ENCODE peak calls at places on chromosomes 16 and 17, in nine cellular contexts. I is Caco-2; Q is neural progenitor cell; D is thoracic aorta; R is body of pancreas; M is epithelial cell of esophagus; H is CD4-positive, alpha-beta T cell; Y is nephron progenitor cell; C is bronchial epithelial cell. E is an unnamed sample.

GRCh38 chr16:87698676-87699179 is 67.1 kb downstream of the KLHDC4 start:
- DNase-seq in C (no peak), H (no peak), R (no peak), M (no peak), D (no peak), Q (no peak), Y (no peak), I (no peak), E (no peak)

GRCh38 chr17:82320956-82321927 is 3.8 kb upstream of the CD7 start:
- DNase-seq in R (peak; percentile 48), C (no peak), I (no peak), Q (peak; percentile 63), M (peak; percentile 24), H (peak; percentile 50), Y (peak; percentile 68), D (no peak), E (no peak)

GRCh38 chr17:59830007-59830630 is 62.6 kb downstream of the TUBD1 start:
- DNase-seq in Y (no peak), R (no peak), H (no peak), I (no peak), Q (no peak), M (peak; percentile 61), D (no peak), C (peak; percentile 67), E (no peak)

GRCh38 chr16:69482410-69482951 is 58.1 kb downstream of the CYB5B start:
- DNase-seq in R (no peak), Y (no peak), H (no peak), Q (peak; percentile 15), I (peak; percentile 23), C (no peak), M (no peak), D (peak; percentile 16), E (no peak)

GRCh38 chr17:10612957-10613744 is 44.0 kb downstream of the MYH3 start:
- DNase-seq in H (no peak), C (no peak), I (no peak), D (no peak), Y (no peak), M (no peak), Q (no peak), R (no peak), E (no peak)

GRCh38 chr17:64081802-64082799 is 47.8 kb downstream of the ERN1 start:
- DNase-seq in I (no peak), M (peak; percentile 96), R (no peak), D (no peak), H (peak; percentile 17), Q (no peak), Y (no peak), C (peak; percentile 98), E (no peak)

GRCh38 chr17:51257150-51258081 is 2.4 kb downstream of the MBTD1 start:
- DNase-seq in C (peak; percentile 17), I (no peak), M (peak; percentile 47), D (no peak), H (no peak), Q (no peak), R (no peak), Y (no peak), E (no peak)

GRCh38 chr17:16911141-16911937 is 60.6 kb downstream of the TNFRSF13B start:
- DNase-seq in C (no peak), Q (no peak), I (peak; percentile 24), R (no peak), H (no peak), D (no peak), Y (no peak), M (peak; percentile 11), E (no peak)

GRCh38 chr17:17352836-17353624 is 49.9 kb downstream of the NT5M start:
- DNase-seq in M (no peak), R (no peak), C (no peak), H (no peak), Y (no peak), I (no peak), D (no peak), Q (no peak), E (no peak)

GRCh38 chr16:8326234-8326633 is 264.1 kb downstream of the TMEM114 start:
- DNase-seq in D (no peak), I (no peak), C (no peak), M (no peak), Q (no peak), H (no peak), R (no peak), Y (no peak), E (no peak)

GRCh38 chr16:56450275-56450889 is 750 bp downstream of the NUDT21 start:
- DNase-seq in D (no peak), R (no peak), C (no peak), Q (peak; percentile 34), I (no peak), M (peak; percentile 18), Y (no peak), H (no peak), E (no peak)

GRCh38 chr17:58710948-58711552 is 18.6 kb downstream of the RAD51C start:
- DNase-seq in C (peak; percentile 47), M (peak; percentile 65), H (peak; percentile 13), R (peak; percentile 40), Q (peak; percentile 83), D (no peak), I (no peak), Y (peak; percentile 46), E (no peak)

GRCh38 chr17:71251276-71251675 is 869.5 kb upstream of the SOX9 start:
- DNase-seq in C (no peak), I (no peak), D (no peak), H (no peak), M (no peak), R (no peak), Y (no peak), Q (no peak), E (no peak)

DNA sequence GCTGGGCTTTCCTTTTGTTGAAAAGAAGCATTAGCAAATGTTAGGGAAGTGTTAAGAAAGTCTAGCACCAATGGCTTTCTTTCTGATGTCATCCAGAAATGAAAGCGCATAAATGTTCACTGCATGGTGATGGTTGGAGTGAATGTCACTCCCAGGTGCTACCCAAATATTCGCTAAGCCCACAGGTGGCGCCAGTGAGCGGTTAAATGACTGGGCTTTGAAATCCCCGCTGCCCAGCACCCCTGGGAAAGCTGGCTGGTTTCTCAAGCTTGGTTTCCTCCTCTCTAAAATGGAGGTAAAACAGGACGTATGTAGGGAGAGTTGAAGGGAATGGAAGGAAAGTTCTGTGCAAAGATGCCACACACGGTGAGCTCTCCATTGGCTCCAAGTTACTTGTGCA is 104.4 kb downstream of the IRX5 start:
- DNase-seq in D (no peak), Q (peak; percentile 80), I (peak; percentile 69), R (peak; percentile 63), Y (peak; percentile 76), M (peak; percentile 42), C (peak; percentile 28), H (no peak), E (peak; percentile 27)
- TF ChIP-seq CTCF in D (peak; percentile 15), Q (peak; percentile 79), I (peak; percentile 72), R (peak; percentile 57), Y (peak; percentile 58), M (peak; percentile 50), C (peak; percentile 68), H (no peak), E (peak; percentile 62)

GRCh38 chr16:1338119-1338730 is 4.8 kb downstream of the BAIAP3 start:
- DNase-seq in D (no peak), C (no peak), M (peak; percentile 26), Q (peak; percentile 82), H (no peak), I (peak; percentile 64), R (peak; percentile 72), Y (peak; percentile 70), E (peak; percentile 62)
- TF ChIP-seq CTCF in D (no peak), C (peak; percentile 69), M (peak; percentile 43), Q (peak; percentile 56), H (no peak), I (peak; percentile 61), R (peak; percentile 60), Y (peak; percentile 47), E (peak; percentile 68)

DNA sequence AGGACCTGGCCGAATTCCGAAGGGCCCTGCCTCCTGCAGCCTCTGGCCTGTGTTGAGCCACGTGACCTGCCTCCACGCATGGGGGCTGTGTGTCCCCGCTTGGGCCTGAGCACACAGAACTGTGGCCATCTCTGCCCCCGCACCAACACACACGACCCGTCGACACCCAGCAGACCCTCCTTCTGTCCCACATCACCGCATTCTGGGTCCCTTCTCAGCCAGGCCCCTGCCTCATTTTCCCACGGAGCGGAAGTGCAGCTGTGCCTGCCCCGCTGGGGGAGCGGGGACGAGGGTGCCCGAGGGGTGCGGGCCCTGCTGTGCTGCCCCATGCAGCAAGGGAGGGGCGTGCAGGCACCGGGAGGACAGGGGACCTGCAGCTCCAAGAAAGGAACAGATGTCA is 18.4 kb downstream of the NDUFAF8 start:
- DNase-seq in Y (no peak), Q (no peak), M (no peak), C (no peak), I (no peak), R (no peak), D (no peak), H (no peak), E (no peak)
- TF ChIP-seq CTCF in Y (no peak), Q (no peak), M (no peak), C (no peak), I (no peak), R (no peak), D (no peak), H (no peak), E (no peak)

DNA sequence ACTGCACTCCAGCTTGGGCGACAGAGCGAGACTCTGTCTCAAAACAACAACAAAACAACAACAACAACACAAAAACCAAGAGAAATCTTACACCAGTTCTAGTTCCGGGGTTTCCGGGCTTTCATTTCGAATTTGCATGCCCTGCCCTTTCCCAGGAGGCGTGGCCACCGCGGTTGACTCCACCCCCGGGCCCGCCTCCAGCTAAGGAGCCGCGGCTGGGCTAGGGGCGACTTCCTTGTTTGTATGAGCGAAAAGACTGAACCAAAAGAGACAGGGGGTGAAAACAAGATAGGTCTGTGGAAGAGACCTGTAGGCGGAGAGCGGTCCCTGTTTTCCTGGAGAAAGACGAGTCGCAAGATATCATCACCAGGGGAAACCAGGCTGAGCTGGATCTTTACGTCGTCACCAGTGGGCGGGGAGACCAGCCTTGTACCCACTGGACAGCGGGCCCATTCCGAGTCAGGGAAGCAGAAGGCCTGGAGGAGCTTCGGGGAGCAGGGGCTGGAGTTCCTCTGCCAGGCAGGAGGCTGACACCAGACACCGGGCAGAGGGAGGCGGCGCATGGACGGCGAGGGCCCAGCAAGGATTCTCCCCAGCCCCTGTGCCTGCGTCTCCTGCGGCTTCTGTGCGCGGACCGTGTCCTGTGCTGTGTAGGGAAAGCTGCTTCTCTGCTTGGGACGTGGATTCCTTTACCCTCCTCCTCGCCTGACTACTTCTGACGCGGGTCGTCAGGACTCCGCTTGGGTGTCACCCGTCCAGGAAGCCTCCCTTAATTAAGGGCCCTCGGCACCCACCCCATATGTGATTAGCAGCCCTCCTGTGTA is 10.4 kb upstream of the ARL4D start:
- DNase-seq in Q (peak; percentile 93), M (peak; percentile 92), H (peak; percentile 89), Y (peak; percentile 87), R (peak; percentile 92), I (peak; percentile 93), D (peak; percentile 86), C (peak; percentile 84), E (peak; percentile 80)
- TF ChIP-seq CTCF in Q (no peak), M (no peak), H (no peak), Y (no peak), R (peak; percentile 4), I (no peak), D (no peak), C (no peak), E (no peak)

GRCh38 chr17:79777166-79777843 is 643 bp upstream of the CBX2 start:
- DNase-seq in Y (peak; percentile 68), M (no peak), I (peak; percentile 81), R (peak; percentile 54), Q (peak; percentile 91), H (no peak), D (no peak), C (no peak), E (peak; percentile 58)
- TF ChIP-seq CTCF in Y (no peak), M (no peak), I (peak; percentile 45), R (no peak), Q (peak; percentile 62), H (no peak), D (no peak), C (peak; percentile 11), E (peak; percentile 59)

E was measured in progenitor cell of endocrine pancreas.